ENCODE peak calls at places on chromosomes 6 and 20, in ten cellular contexts. One of them, this sample, is unnamed.

GRCh38 chr6:42727627-42728026 is 5.2 kb upstream of the PRPH2 start:
- DNase-seq in sigmoid colon: peak
- DNase-seq in GM12878: no peak
- DNase-seq in endothelial cell of umbilical vein: no peak
- DNase-seq in spleen: no peak
- DNase-seq in HCT116: no peak
- DNase-seq in stomach: no peak
- DNase-seq in upper lobe of left lung: no peak
- DNase-seq in breast epithelium: no peak
- DNase-seq in prostate gland: no peak
- DNase-seq in this sample: no peak

GRCh38 chr6:47741807-47742206 is 40.0 kb upstream of the OPN5 start:
- DNase-seq in upper lobe of left lung: no peak
- DNase-seq in stomach: no peak
- DNase-seq in sigmoid colon: no peak
- DNase-seq in HCT116: peak
- DNase-seq in endothelial cell of umbilical vein: peak
- DNase-seq in breast epithelium: no peak
- DNase-seq in prostate gland: no peak
- DNase-seq in GM12878: no peak
- DNase-seq in spleen: no peak
- DNase-seq in this sample: peak

GRCh38 chr20:53608456-53609413 is 15.1 kb upstream of the ZNF217 start:
- DNase-seq in sigmoid colon: no peak
- DNase-seq in breast epithelium: peak
- DNase-seq in upper lobe of left lung: peak
- DNase-seq in endothelial cell of umbilical vein: no peak
- DNase-seq in GM12878: no peak
- DNase-seq in HCT116: no peak
- DNase-seq in prostate gland: peak
- DNase-seq in spleen: peak
- DNase-seq in stomach: peak
- DNase-seq in this sample: peak

GRCh38 chr6:148112851-148113319 is 229.8 kb upstream of the SASH1 start:
- DNase-seq in stomach: no peak
- DNase-seq in GM12878: no peak
- DNase-seq in upper lobe of left lung: peak
- DNase-seq in sigmoid colon: no peak
- DNase-seq in HCT116: no peak
- DNase-seq in endothelial cell of umbilical vein: no peak
- DNase-seq in prostate gland: no peak
- DNase-seq in breast epithelium: no peak
- DNase-seq in spleen: no peak
- DNase-seq in this sample: no peak

GRCh38 chr20:33433465-33433864 is 10.1 kb downstream of the SNTA1 start:
- DNase-seq in stomach: peak
- DNase-seq in endothelial cell of umbilical vein: no peak
- DNase-seq in HCT116: no peak
- DNase-seq in breast epithelium: no peak
- DNase-seq in spleen: no peak
- DNase-seq in upper lobe of left lung: peak
- DNase-seq in GM12878: no peak
- DNase-seq in prostate gland: no peak
- DNase-seq in sigmoid colon: peak
- DNase-seq in this sample: no peak

GRCh38 chr6:158640519-158640918 is 4.0 kb downstream of the DYNLT1 start:
- DNase-seq in HCT116: no peak
- DNase-seq in breast epithelium: no peak
- DNase-seq in GM12878: no peak
- DNase-seq in endothelial cell of umbilical vein: no peak
- DNase-seq in prostate gland: no peak
- DNase-seq in stomach: peak
- DNase-seq in sigmoid colon: peak
- DNase-seq in spleen: no peak
- DNase-seq in upper lobe of left lung: peak
- DNase-seq in this sample: no peak

GRCh38 chr6:123415844-123416468 is 220.8 kb downstream of the TRDN start:
- DNase-seq in breast epithelium: peak
- DNase-seq in prostate gland: peak
- DNase-seq in sigmoid colon: no peak
- DNase-seq in stomach: peak
- DNase-seq in HCT116: peak
- DNase-seq in endothelial cell of umbilical vein: peak
- DNase-seq in GM12878: no peak
- DNase-seq in upper lobe of left lung: peak
- DNase-seq in spleen: no peak
- DNase-seq in this sample: peak

GRCh38 chr6:6749791-6750434 is 161.4 kb downstream of the LY86 start:
- DNase-seq in endothelial cell of umbilical vein: peak
- DNase-seq in breast epithelium: peak
- DNase-seq in upper lobe of left lung: peak
- DNase-seq in stomach: peak
- DNase-seq in prostate gland: peak
- DNase-seq in GM12878: no peak
- DNase-seq in spleen: no peak
- DNase-seq in HCT116: peak
- DNase-seq in sigmoid colon: peak
- DNase-seq in this sample: peak

GRCh38 chr6:71888720-71889340 is 2.5 kb downstream of the RIMS1 start:
- DNase-seq in stomach: no peak
- DNase-seq in sigmoid colon: no peak
- DNase-seq in upper lobe of left lung: no peak
- DNase-seq in endothelial cell of umbilical vein: no peak
- DNase-seq in spleen: no peak
- DNase-seq in GM12878: no peak
- DNase-seq in HCT116: no peak
- DNase-seq in breast epithelium: no peak
- DNase-seq in prostate gland: no peak
- DNase-seq in this sample: no peak

GRCh38 chr20:8361008-8361652 is 229.1 kb downstream of the PLCB1 start:
- DNase-seq in GM12878: peak
- DNase-seq in spleen: no peak
- DNase-seq in prostate gland: no peak
- DNase-seq in upper lobe of left lung: no peak
- DNase-seq in breast epithelium: no peak
- DNase-seq in HCT116: no peak
- DNase-seq in endothelial cell of umbilical vein: no peak
- DNase-seq in sigmoid colon: no peak
- DNase-seq in stomach: no peak
- DNase-seq in this sample: no peak

GRCh38 chr6:9307187-9307586 is 871.8 kb upstream of the SLC35B3 start:
- DNase-seq in stomach: no peak
- DNase-seq in endothelial cell of umbilical vein: no peak
- DNase-seq in sigmoid colon: no peak
- DNase-seq in GM12878: no peak
- DNase-seq in prostate gland: no peak
- DNase-seq in breast epithelium: no peak
- DNase-seq in upper lobe of left lung: no peak
- DNase-seq in HCT116: no peak
- DNase-seq in spleen: no peak
- DNase-seq in this sample: no peak

GRCh38 chr20:63864978-63865640 is at the start of gene TPD52L2:
- DNase-seq in prostate gland: peak
- DNase-seq in spleen: peak
- DNase-seq in breast epithelium: peak
- DNase-seq in stomach: peak
- DNase-seq in endothelial cell of umbilical vein: peak
- DNase-seq in upper lobe of left lung: peak
- DNase-seq in HCT116: peak
- DNase-seq in GM12878: peak
- DNase-seq in sigmoid colon: peak
- DNase-seq in this sample: peak

GRCh38 chr20:63861981-63862901 is 943 bp downstream of the ABHD16B start:
- DNase-seq in spleen: no peak
- DNase-seq in upper lobe of left lung: no peak
- DNase-seq in breast epithelium: no peak
- DNase-seq in HCT116: no peak
- DNase-seq in prostate gland: no peak
- DNase-seq in GM12878: no peak
- DNase-seq in sigmoid colon: no peak
- DNase-seq in stomach: no peak
- DNase-seq in endothelial cell of umbilical vein: no peak
- DNase-seq in this sample: no peak

GRCh38 chr20:63863021-63863797 is 1.9 kb upstream of the TPD52L2 start:
- DNase-seq in breast epithelium: no peak
- DNase-seq in GM12878: no peak
- DNase-seq in upper lobe of left lung: no peak
- DNase-seq in HCT116: no peak
- DNase-seq in stomach: no peak
- DNase-seq in sigmoid colon: no peak
- DNase-seq in endothelial cell of umbilical vein: no peak
- DNase-seq in prostate gland: no peak
- DNase-seq in spleen: no peak
- DNase-seq in this sample: no peak

GRCh38 chr20:63864545-63864977 is 509 bp upstream of the TPD52L2 start:
- DNase-seq in stomach: no peak
- DNase-seq in prostate gland: no peak
- DNase-seq in HCT116: no peak
- DNase-seq in endothelial cell of umbilical vein: no peak
- DNase-seq in breast epithelium: no peak
- DNase-seq in sigmoid colon: no peak
- DNase-seq in upper lobe of left lung: no peak
- DNase-seq in GM12878: no peak
- DNase-seq in spleen: no peak
- DNase-seq in this sample: no peak

DNA sequence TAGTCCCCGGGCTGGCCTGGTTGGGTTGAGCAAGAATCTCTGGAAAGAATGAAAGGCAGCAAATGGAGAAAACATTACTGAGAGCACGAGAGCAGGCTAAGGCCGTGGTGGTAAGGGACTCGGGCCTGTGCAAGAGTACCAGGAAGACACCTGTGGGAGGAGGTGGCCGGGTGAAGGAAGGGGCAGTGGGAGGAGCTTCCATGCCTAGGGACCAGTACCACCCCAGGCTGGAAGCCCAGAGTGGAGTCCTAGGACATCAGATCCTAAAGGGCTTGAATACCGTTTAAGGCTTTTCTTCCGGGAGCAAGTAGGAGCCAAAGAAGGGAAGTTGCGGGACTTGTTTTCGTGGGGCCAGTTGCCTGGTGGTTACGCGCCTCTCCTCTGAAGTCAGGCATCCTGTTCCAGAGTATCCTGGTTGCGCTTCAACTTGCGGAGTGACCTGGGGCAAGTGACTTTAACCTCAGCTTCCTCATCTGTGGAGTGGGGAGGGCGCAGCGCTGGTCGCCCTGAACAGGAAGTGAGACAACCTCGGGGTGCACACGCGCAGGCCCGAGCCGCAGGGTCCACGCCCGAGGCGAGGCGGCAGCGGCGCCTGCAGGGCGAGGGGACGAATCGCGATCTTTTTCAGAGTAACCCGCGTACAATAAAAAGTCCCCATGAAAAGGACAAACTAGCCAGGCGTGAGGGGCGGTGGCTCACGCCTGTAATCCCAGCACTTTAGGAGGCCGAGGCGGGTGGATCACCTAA is 1.1 kb upstream of the TPD52L2 start:
- DNase-seq in prostate gland: peak
- DNase-seq in GM12878: peak
- DNase-seq in upper lobe of left lung: peak
- DNase-seq in stomach: peak
- DNase-seq in HCT116: peak
- DNase-seq in endothelial cell of umbilical vein: peak
- DNase-seq in breast epithelium: peak
- DNase-seq in sigmoid colon: peak
- DNase-seq in spleen: peak
- DNase-seq in this sample: peak
- TF ChIP-seq POLR2AphosphoS5 in prostate gland: peak
- TF ChIP-seq POLR2AphosphoS5 in GM12878: peak
- TF ChIP-seq POLR2AphosphoS5 in upper lobe of left lung: peak
- TF ChIP-seq POLR2AphosphoS5 in stomach: peak
- TF ChIP-seq POLR2AphosphoS5 in HCT116: peak
- TF ChIP-seq POLR2AphosphoS5 in endothelial cell of umbilical vein: peak
- TF ChIP-seq POLR2AphosphoS5 in breast epithelium: peak
- TF ChIP-seq POLR2AphosphoS5 in sigmoid colon: peak
- TF ChIP-seq POLR2AphosphoS5 in spleen: peak
- TF ChIP-seq POLR2AphosphoS5 in this sample: peak

GRCh38 chr6:113646701-113647100 is 210.4 kb upstream of the MARCKS start:
- DNase-seq in breast epithelium: no peak
- DNase-seq in prostate gland: no peak
- DNase-seq in stomach: no peak
- DNase-seq in spleen: no peak
- DNase-seq in HCT116: no peak
- DNase-seq in upper lobe of left lung: no peak
- DNase-seq in sigmoid colon: no peak
- DNase-seq in endothelial cell of umbilical vein: no peak
- DNase-seq in GM12878: no peak
- DNase-seq in this sample: no peak
- H3K27ac ChIP-seq in breast epithelium: no peak
- H3K27ac ChIP-seq in prostate gland: peak
- H3K27ac ChIP-seq in stomach: no peak
- H3K27ac ChIP-seq in spleen: no peak
- H3K27ac ChIP-seq in HCT116: no peak
- H3K27ac ChIP-seq in upper lobe of left lung: no peak
- H3K27ac ChIP-seq in sigmoid colon: no peak
- H3K27ac ChIP-seq in endothelial cell of umbilical vein: no peak
- H3K27ac ChIP-seq in GM12878: peak
- H3K27ac ChIP-seq in this sample: no peak

GRCh38 chr20:675453-676314 is at the start of gene SCRT2:
- DNase-seq in sigmoid colon: peak
- DNase-seq in upper lobe of left lung: peak
- DNase-seq in prostate gland: peak
- DNase-seq in spleen: peak
- DNase-seq in GM12878: no peak
- DNase-seq in breast epithelium: no peak
- DNase-seq in endothelial cell of umbilical vein: peak
- DNase-seq in stomach: peak
- DNase-seq in HCT116: no peak
- DNase-seq in this sample: peak
- TF ChIP-seq POLR2A in sigmoid colon: no peak
- TF ChIP-seq POLR2A in upper lobe of left lung: no peak
- TF ChIP-seq POLR2A in prostate gland: no peak
- TF ChIP-seq POLR2A in spleen: no peak
- TF ChIP-seq POLR2A in GM12878: no peak
- TF ChIP-seq POLR2A in breast epithelium: no peak
- TF ChIP-seq POLR2A in endothelial cell of umbilical vein: no peak
- TF ChIP-seq POLR2A in stomach: no peak
- TF ChIP-seq POLR2A in HCT116: no peak
- TF ChIP-seq POLR2A in this sample: no peak

DNA sequence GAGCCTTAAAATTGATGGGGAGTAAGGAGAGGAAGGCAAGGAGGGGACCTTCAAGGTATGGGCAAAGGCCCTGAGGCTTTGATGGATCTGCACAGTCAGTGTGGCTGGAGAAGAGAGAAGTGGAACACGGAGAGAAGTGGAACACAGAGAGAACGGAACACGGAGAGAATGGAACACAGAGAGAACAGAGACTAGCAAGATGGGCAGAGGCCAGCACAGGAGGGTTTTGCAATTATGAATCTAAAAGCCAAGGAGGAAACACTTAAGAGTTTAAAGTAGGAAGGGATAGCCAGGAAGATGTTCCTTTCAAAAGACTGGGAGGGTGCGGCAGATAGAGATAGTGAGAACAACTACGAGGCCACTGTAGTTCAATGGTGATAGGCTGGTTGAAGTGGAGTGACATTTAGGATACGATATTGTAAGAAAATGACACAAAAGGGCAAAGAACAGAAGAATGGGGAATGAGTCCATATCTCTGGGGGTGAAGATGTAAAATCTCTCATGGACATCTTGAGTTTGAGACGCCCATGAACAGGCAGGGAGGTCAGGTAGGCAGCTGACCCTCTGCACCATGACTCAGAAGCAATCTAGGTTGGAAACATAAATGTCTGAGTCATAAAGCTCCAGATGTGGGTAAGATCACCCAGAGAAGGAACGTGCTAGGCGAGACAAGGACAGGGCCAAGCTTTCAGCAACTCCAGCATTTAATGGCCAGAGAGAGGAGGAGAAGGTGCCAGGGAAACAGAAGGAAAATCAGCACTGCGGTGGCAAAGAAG is 25.4 kb downstream of the ZMYND8 start:
- DNase-seq in spleen: no peak
- DNase-seq in endothelial cell of umbilical vein: peak
- DNase-seq in stomach: no peak
- DNase-seq in GM12878: no peak
- DNase-seq in prostate gland: no peak
- DNase-seq in breast epithelium: no peak
- DNase-seq in upper lobe of left lung: no peak
- DNase-seq in sigmoid colon: no peak
- DNase-seq in HCT116: peak
- DNase-seq in this sample: peak
- TF ChIP-seq POLR2AphosphoS5 in spleen: no peak
- TF ChIP-seq POLR2AphosphoS5 in endothelial cell of umbilical vein: peak
- TF ChIP-seq POLR2AphosphoS5 in stomach: peak
- TF ChIP-seq POLR2AphosphoS5 in GM12878: no peak
- TF ChIP-seq POLR2AphosphoS5 in prostate gland: no peak
- TF ChIP-seq POLR2AphosphoS5 in breast epithelium: no peak
- TF ChIP-seq POLR2AphosphoS5 in upper lobe of left lung: no peak
- TF ChIP-seq POLR2AphosphoS5 in sigmoid colon: peak
- TF ChIP-seq POLR2AphosphoS5 in HCT116: peak
- TF ChIP-seq POLR2AphosphoS5 in this sample: peak

This sample was measured in transverse colon.